ENCODE peak calls at places on chromosome 3, in six cellular contexts. One of them, this sample, is unnamed.

GRCh38 chr3:142417302-142417701 is 30.5 kb downstream of the XRN1 start:
- DNase-seq in IMR-90: no peak
- DNase-seq in H9: no peak
- DNase-seq in mesenchymal stem cell: no peak
- DNase-seq in neuronal stem cell: no peak
- DNase-seq in H1: no peak
- DNase-seq in this sample: no peak

GRCh38 chr3:169607909-169608308 is 55.6 kb downstream of the MECOM start:
- DNase-seq in IMR-90: no peak
- DNase-seq in H9: no peak
- DNase-seq in mesenchymal stem cell: no peak
- DNase-seq in neuronal stem cell: no peak
- DNase-seq in H1: no peak
- DNase-seq in this sample: no peak

GRCh38 chr3:180871901-180872300 is 40.6 kb upstream of the FXR1 start:
- DNase-seq in IMR-90: peak; percentile 17
- DNase-seq in H9: no peak
- DNase-seq in mesenchymal stem cell: no peak
- DNase-seq in neuronal stem cell: no peak
- DNase-seq in H1: no peak
- DNase-seq in this sample: no peak

GRCh38 chr3:7194081-7194835 is 333.3 kb downstream of the GRM7 start:
- DNase-seq in IMR-90: no peak
- DNase-seq in H9: no peak
- DNase-seq in mesenchymal stem cell: no peak
- DNase-seq in neuronal stem cell: no peak
- DNase-seq in H1: no peak
- DNase-seq in this sample: no peak

GRCh38 chr3:180680097-180680430 is 775 bp upstream of the CCDC39 start:
- DNase-seq in IMR-90: peak; percentile 18
- DNase-seq in H9: peak; percentile 64
- DNase-seq in mesenchymal stem cell: no peak
- DNase-seq in neuronal stem cell: no peak
- DNase-seq in H1: no peak
- DNase-seq in this sample: no peak

GRCh38 chr3:112445839-112446238 is 53.4 kb downstream of the BTLA start:
- DNase-seq in IMR-90: no peak
- DNase-seq in H9: no peak
- DNase-seq in mesenchymal stem cell: no peak
- DNase-seq in neuronal stem cell: no peak
- DNase-seq in H1: no peak
- DNase-seq in this sample: peak; percentile 4

GRCh38 chr3:196232154-196232881 is 16.0 kb downstream of the SLC51A start:
- DNase-seq in IMR-90: no peak
- DNase-seq in H9: no peak
- DNase-seq in mesenchymal stem cell: no peak
- DNase-seq in neuronal stem cell: no peak
- DNase-seq in H1: no peak
- DNase-seq in this sample: no peak

GRCh38 chr3:187051066-187051465 is 88.2 kb downstream of the RPL39L start:
- DNase-seq in IMR-90: no peak
- DNase-seq in H9: no peak
- DNase-seq in mesenchymal stem cell: no peak
- DNase-seq in neuronal stem cell: no peak
- DNase-seq in H1: no peak
- DNase-seq in this sample: no peak

GRCh38 chr3:195416795-195417194 is 26.0 kb downstream of the ACAP2 start:
- DNase-seq in IMR-90: no peak
- DNase-seq in H9: no peak
- DNase-seq in mesenchymal stem cell: no peak
- DNase-seq in neuronal stem cell: no peak
- DNase-seq in H1: no peak
- DNase-seq in this sample: peak; percentile 50

GRCh38 chr3:63824309-63824708 is 5.2 kb downstream of the C3orf49 start:
- DNase-seq in IMR-90: peak; percentile 87
- DNase-seq in H9: no peak
- DNase-seq in mesenchymal stem cell: peak; percentile 51
- DNase-seq in neuronal stem cell: no peak
- DNase-seq in H1: no peak
- DNase-seq in this sample: no peak

GRCh38 chr3:138938056-138938876 is 8.7 kb downstream of the FOXL2 start:
- DNase-seq in IMR-90: no peak
- DNase-seq in H9: peak; percentile 61
- DNase-seq in mesenchymal stem cell: no peak
- DNase-seq in neuronal stem cell: no peak
- DNase-seq in H1: peak; percentile 76
- DNase-seq in this sample: no peak

GRCh38 chr3:138938877-138939562 is 7.9 kb downstream of the FOXL2 start:
- DNase-seq in IMR-90: no peak
- DNase-seq in H9: no peak
- DNase-seq in mesenchymal stem cell: no peak
- DNase-seq in neuronal stem cell: no peak
- DNase-seq in H1: no peak
- DNase-seq in this sample: no peak

GRCh38 chr3:138936763-138937689 is 9.9 kb downstream of the FOXL2 start:
- DNase-seq in IMR-90: no peak
- DNase-seq in H9: no peak
- DNase-seq in mesenchymal stem cell: no peak
- DNase-seq in neuronal stem cell: no peak
- DNase-seq in H1: no peak
- DNase-seq in this sample: no peak

GRCh38 chr3:138935864-138936762 is 10.8 kb downstream of the FOXL2 start:
- DNase-seq in IMR-90: peak; percentile 29
- DNase-seq in H9: peak; percentile 89
- DNase-seq in mesenchymal stem cell: peak; percentile 49
- DNase-seq in neuronal stem cell: peak; percentile 72
- DNase-seq in H1: peak; percentile 99
- DNase-seq in this sample: no peak

GRCh38 chr3:138937690-138938055 is 9.3 kb downstream of the FOXL2 start:
- DNase-seq in IMR-90: no peak
- DNase-seq in H9: no peak
- DNase-seq in mesenchymal stem cell: no peak
- DNase-seq in neuronal stem cell: no peak
- DNase-seq in H1: no peak
- DNase-seq in this sample: no peak
- H2BK5ac ChIP-seq in IMR-90: no peak overlapping the region
- H2BK5ac ChIP-seq in H9: no peak overlapping the region
- H2BK5ac ChIP-seq in mesenchymal stem cell: no peak overlapping the region
- H2BK5ac ChIP-seq in neuronal stem cell: no peak overlapping the region
- H2BK5ac ChIP-seq in H1: no peak overlapping the region
- H2BK5ac ChIP-seq in this sample: no peak overlapping the region

GRCh38 chr3:10512687-10513086 is 7.3 kb upstream of the ATP2B2 start:
- DNase-seq in IMR-90: no peak
- DNase-seq in H9: no peak
- DNase-seq in mesenchymal stem cell: no peak
- DNase-seq in neuronal stem cell: no peak
- DNase-seq in H1: no peak
- DNase-seq in this sample: no peak

GRCh38 chr3:10514407-10515069 is 9.2 kb upstream of the ATP2B2 start:
- DNase-seq in IMR-90: no peak
- DNase-seq in H9: no peak
- DNase-seq in mesenchymal stem cell: no peak
- DNase-seq in neuronal stem cell: no peak
- DNase-seq in H1: no peak
- DNase-seq in this sample: no peak

GRCh38 chr3:10511809-10512494 is 6.6 kb upstream of the ATP2B2 start:
- DNase-seq in IMR-90: peak; percentile 67
- DNase-seq in H9: no peak
- DNase-seq in mesenchymal stem cell: peak; percentile 35
- DNase-seq in neuronal stem cell: no peak
- DNase-seq in H1: no peak
- DNase-seq in this sample: no peak

GRCh38 chr3:10515396-10515795 is 10.0 kb upstream of the ATP2B2 start:
- DNase-seq in IMR-90: no peak
- DNase-seq in H9: no peak
- DNase-seq in mesenchymal stem cell: no peak
- DNase-seq in neuronal stem cell: no peak
- DNase-seq in H1: no peak
- DNase-seq in this sample: no peak

GRCh38 chr3:10513306-10513705 is 7.9 kb upstream of the ATP2B2 start:
- DNase-seq in IMR-90: no peak
- DNase-seq in H9: no peak
- DNase-seq in mesenchymal stem cell: no peak
- DNase-seq in neuronal stem cell: no peak
- DNase-seq in H1: no peak
- DNase-seq in this sample: no peak
- H3K14ac ChIP-seq in IMR-90: no peak overlapping the region
- H3K14ac ChIP-seq in H9: no peak overlapping the region
- H3K14ac ChIP-seq in mesenchymal stem cell: no peak overlapping the region
- H3K14ac ChIP-seq in neuronal stem cell: no peak overlapping the region
- H3K14ac ChIP-seq in H1: no peak overlapping the region
- H3K14ac ChIP-seq in this sample: no peak overlapping the region

GRCh38 chr3:40309439-40309924 is at the start of gene EIF1B:
- DNase-seq in IMR-90: peak; percentile 96
- DNase-seq in H9: peak; percentile 98
- DNase-seq in mesenchymal stem cell: peak; percentile 97
- DNase-seq in neuronal stem cell: peak; percentile 97
- DNase-seq in H1: peak; percentile 98
- DNase-seq in this sample: peak; percentile 98
- H2BK5ac ChIP-seq in IMR-90: peak within 1 kb of the TSS; percentile 48
- H2BK5ac ChIP-seq in H9: no peak within 1 kb of the TSS
- H2BK5ac ChIP-seq in mesenchymal stem cell: peak within 1 kb of the TSS; percentile 83
- H2BK5ac ChIP-seq in neuronal stem cell: peak within 1 kb of the TSS; percentile 87
- H2BK5ac ChIP-seq in H1: peak within 1 kb of the TSS; percentile 72
- H2BK5ac ChIP-seq in this sample: peak within 1 kb of the TSS; percentile 68

DNA sequence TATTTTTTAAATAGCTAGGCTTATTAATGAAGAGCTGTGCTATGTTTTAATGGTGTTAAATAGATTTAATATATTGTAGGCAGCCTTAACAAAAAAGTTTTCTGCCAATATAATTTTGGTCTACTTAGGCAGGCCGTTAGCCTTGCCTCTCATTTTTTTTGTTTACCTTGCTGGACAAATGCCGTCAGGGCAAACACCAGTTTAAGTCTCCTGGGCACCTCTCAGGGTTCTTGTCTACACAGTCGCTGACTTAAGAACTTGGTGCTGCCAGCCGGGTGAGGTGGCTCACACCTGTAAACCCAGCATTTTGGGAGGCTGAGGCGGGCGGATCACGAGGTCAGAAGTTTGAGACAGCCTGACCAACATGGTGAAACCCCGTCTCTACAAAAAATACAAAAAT is 153.3 kb downstream of the ULK4 start:
- DNase-seq in IMR-90: no peak
- DNase-seq in H9: no peak
- DNase-seq in mesenchymal stem cell: no peak
- DNase-seq in neuronal stem cell: no peak
- DNase-seq in H1: no peak
- DNase-seq in this sample: no peak
- H3K14ac ChIP-seq in IMR-90: no peak overlapping the region
- H3K14ac ChIP-seq in H9: no peak overlapping the region
- H3K14ac ChIP-seq in mesenchymal stem cell: no peak overlapping the region
- H3K14ac ChIP-seq in neuronal stem cell: no peak overlapping the region
- H3K14ac ChIP-seq in H1: no peak overlapping the region
- H3K14ac ChIP-seq in this sample: no peak overlapping the region

GRCh38 chr3:114213262-114213668 is 24.1 kb downstream of the ZNF80 start:
- DNase-seq in IMR-90: peak; percentile 54
- DNase-seq in H9: no peak
- DNase-seq in mesenchymal stem cell: peak; percentile 18
- DNase-seq in neuronal stem cell: no peak
- DNase-seq in H1: no peak
- DNase-seq in this sample: no peak
- H2BK5ac ChIP-seq in IMR-90: no peak overlapping the region
- H2BK5ac ChIP-seq in H9: no peak overlapping the region
- H2BK5ac ChIP-seq in mesenchymal stem cell: no peak overlapping the region
- H2BK5ac ChIP-seq in neuronal stem cell: no peak overlapping the region
- H2BK5ac ChIP-seq in H1: peak overlapping the region; percentile 79
- H2BK5ac ChIP-seq in this sample: no peak overlapping the region

GRCh38 chr3:124577494-124578167 is 152.6 kb upstream of the UMPS start:
- DNase-seq in IMR-90: no peak
- DNase-seq in H9: no peak
- DNase-seq in mesenchymal stem cell: no peak
- DNase-seq in neuronal stem cell: no peak
- DNase-seq in H1: no peak
- DNase-seq in this sample: no peak
- H3K14ac ChIP-seq in IMR-90: no peak overlapping the region
- H3K14ac ChIP-seq in H9: no peak overlapping the region
- H3K14ac ChIP-seq in mesenchymal stem cell: no peak overlapping the region
- H3K14ac ChIP-seq in neuronal stem cell: no peak overlapping the region
- H3K14ac ChIP-seq in H1: no peak overlapping the region
- H3K14ac ChIP-seq in this sample: no peak overlapping the region

DNA sequence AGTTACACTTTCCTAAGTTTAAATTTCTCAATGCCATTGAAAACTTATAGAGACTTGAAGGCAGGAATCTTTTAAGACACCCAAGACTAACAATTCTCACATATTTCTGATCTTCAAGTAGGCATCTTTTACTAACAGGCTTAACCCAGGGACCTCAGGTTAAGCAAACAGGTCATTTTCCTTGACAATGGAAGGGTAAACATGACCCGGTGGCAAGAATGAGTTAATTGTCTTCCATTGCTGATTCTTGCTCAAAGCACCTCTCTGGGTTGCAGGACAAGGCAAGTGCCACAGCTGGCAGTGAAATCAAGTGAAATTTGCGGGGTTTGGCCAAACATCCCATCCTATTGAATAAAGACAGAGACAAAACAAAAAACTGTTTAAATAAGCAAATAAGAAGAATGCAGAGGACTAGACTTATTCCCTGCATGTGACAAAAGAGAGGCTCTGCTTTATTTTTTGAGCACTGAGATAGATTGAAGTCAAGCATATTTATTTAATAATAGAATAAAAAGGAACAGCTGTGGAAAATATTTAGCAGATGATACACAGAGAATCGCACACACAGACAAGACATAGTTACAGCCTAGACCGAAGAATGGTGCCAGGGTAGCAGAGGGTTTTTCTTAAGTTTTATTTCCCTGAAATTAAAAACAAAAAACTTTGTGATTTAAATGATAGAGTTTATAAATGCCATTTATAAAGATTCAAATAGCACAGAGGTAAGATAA is 56.0 kb upstream of the MITF start:
- DNase-seq in IMR-90: no peak
- DNase-seq in H9: no peak
- DNase-seq in mesenchymal stem cell: no peak
- DNase-seq in neuronal stem cell: no peak
- DNase-seq in H1: no peak
- DNase-seq in this sample: no peak
- H2BK5ac ChIP-seq in IMR-90: no peak overlapping the region
- H2BK5ac ChIP-seq in H9: no peak overlapping the region
- H2BK5ac ChIP-seq in mesenchymal stem cell: no peak overlapping the region
- H2BK5ac ChIP-seq in neuronal stem cell: no peak overlapping the region
- H2BK5ac ChIP-seq in H1: no peak overlapping the region
- H2BK5ac ChIP-seq in this sample: no peak overlapping the region

DNA sequence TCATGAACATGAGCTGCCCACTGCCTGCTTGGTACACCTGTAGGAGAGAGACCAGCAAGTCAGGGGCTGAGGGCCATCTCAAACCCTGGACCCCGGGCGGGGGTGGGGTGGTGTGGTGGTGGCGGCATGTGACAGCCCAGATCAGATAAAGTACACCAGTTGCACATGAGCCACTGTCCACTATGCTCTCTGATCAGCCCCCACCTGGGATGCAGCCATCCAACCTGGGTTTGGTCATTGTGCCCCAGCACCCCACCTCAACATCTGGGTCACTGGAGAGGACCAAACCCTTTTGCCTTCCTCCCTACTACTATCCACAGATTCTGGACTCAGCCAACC is 3.0 kb upstream of the NCKIPSD start:
- DNase-seq in IMR-90: no peak
- DNase-seq in H9: no peak
- DNase-seq in mesenchymal stem cell: no peak
- DNase-seq in neuronal stem cell: no peak
- DNase-seq in H1: no peak
- DNase-seq in this sample: no peak
- H3K14ac ChIP-seq in IMR-90: no peak overlapping the region
- H3K14ac ChIP-seq in H9: no peak overlapping the region
- H3K14ac ChIP-seq in mesenchymal stem cell: no peak overlapping the region
- H3K14ac ChIP-seq in neuronal stem cell: no peak overlapping the region
- H3K14ac ChIP-seq in H1: no peak overlapping the region
- H3K14ac ChIP-seq in this sample: no peak overlapping the region

This sample was measured in trophoblast cell.